ENCODE peak calls at places on chromosomes 11 and 22, in eight cellular contexts. N is NCI-H2029 treated with DMSO at 0.1 percent for 48 hours, S is T-helper 1 cell, F is ACHN, I is IMR-90, H is NCI-H1092, J is HTR-8/SVneo, P is left colon. K is an unnamed sample.

GRCh38 chr11:10429526-10429925 is 25.5 kb upstream of the AMPD3 start:
- DNase-seq in N (no peak), S (no peak), F (no peak), I (no peak), H (no peak), J (no peak), P (no peak), K (no peak)

GRCh38 chr11:68076371-68077042 is 37.7 kb downstream of the TCIRG1 start:
- DNase-seq in N (no peak), S (no peak), F (no peak), I (no peak), H (no peak), J (no peak), P (no peak), K (no peak)

GRCh38 chr22:21832291-21833290 is 34.9 kb downstream of the MAPK1 start:
- DNase-seq in N (no peak), S (no peak), F (no peak), I (peak), H (no peak), J (no peak), P (no peak), K (no peak)

GRCh38 chr11:113447621-113448310 is 27.4 kb downstream of the DRD2 start:
- DNase-seq in N (no peak), S (peak), F (no peak), I (peak), H (no peak), J (peak), P (no peak), K (no peak)

GRCh38 chr22:43160497-43161126 is 9.3 kb downstream of the TSPO start:
- DNase-seq in N (no peak), S (no peak), F (no peak), I (no peak), H (no peak), J (no peak), P (no peak), K (no peak)

GRCh38 chr11:71986131-71986530 is 12.6 kb upstream of the IL18BP start:
- DNase-seq in N (no peak), S (no peak), F (no peak), I (no peak), H (no peak), J (no peak), P (no peak), K (no peak)

GRCh38 chr11:115670538-115671200 is 166.5 kb upstream of the CADM1 start:
- DNase-seq in N (no peak), S (no peak), F (no peak), I (no peak), H (peak), J (no peak), P (no peak), K (no peak)

GRCh38 chr11:1916986-1917522 is 2.4 kb upstream of the TNNT3 start:
- DNase-seq in N (no peak), S (no peak), F (no peak), I (no peak), H (no peak), J (no peak), P (no peak), K (no peak)

GRCh38 chr11:117091753-117092477 is 6.3 kb downstream of the SIK3 start:
- DNase-seq in N (no peak), S (no peak), F (no peak), I (no peak), H (no peak), J (no peak), P (no peak), K (no peak)

GRCh38 chr11:45655831-45656230 is 9.6 kb downstream of the CHST1 start:
- DNase-seq in N (no peak), S (no peak), F (no peak), I (no peak), H (no peak), J (no peak), P (no peak), K (no peak)

GRCh38 chr22:44574057-44574456 is 76.0 kb upstream of the RTL6 start:
- DNase-seq in N (peak), S (no peak), F (peak), I (peak), H (no peak), J (peak), P (peak), K (no peak)

GRCh38 chr22:24730864-24731263 is 43.7 kb downstream of the PIWIL3 start:
- DNase-seq in N (no peak), S (no peak), F (no peak), I (no peak), H (no peak), J (no peak), P (no peak), K (no peak)

K was measured in skeletal muscle cell.